ENCODE peak calls at places on chromosome 19, in four cellular contexts. U is transverse colon; O is activated T-helper 1 cell treated with anti-CD3 and anti-CD28 coated beads, Interleukin-2, amount 50 U/mL, for 16 hours; L is central memory CD4-positive, alpha-beta T cell. A is an unnamed sample.

GRCh38 chr19:34189199-34189916 is 17.1 kb downstream of the LSM14A start:
- DNase-seq in U (no peak), O (no peak), L (no peak), A (no peak)

GRCh38 chr19:8148410-8149231 is 771 bp downstream of the FBN3 start:
- DNase-seq in L (no peak), U (no peak), O (no peak), A (peak; percentile 52)

GRCh38 chr19:8149261-8150094 is at the start of gene FBN3:
- DNase-seq in L (no peak), U (no peak), O (no peak), A (peak; percentile 19)

GRCh38 chr19:19068659-19069509 is 5.1 kb downstream of the SLC25A42 start:
- DNase-seq in U (no peak), L (no peak), O (no peak), A (no peak)

GRCh38 chr19:3669134-3669436 is 31.2 kb downstream of the PIP5K1C start:
- DNase-seq in O (no peak), U (no peak), L (no peak), A (no peak)

GRCh38 chr19:35436477-35437141 is 11.4 kb upstream of the FFAR2 start:
- DNase-seq in O (no peak), U (peak; percentile 46), L (no peak), A (no peak)

GRCh38 chr19:52099497-52100138 is 4.1 kb upstream of the ZNF841 start:
- DNase-seq in L (no peak), O (no peak), U (no peak), A (no peak)

GRCh38 chr19:33785795-33786194 is 10.9 kb upstream of the KCTD15 start:
- DNase-seq in L (no peak), O (no peak), U (no peak), A (no peak)

GRCh38 chr19:800360-801029 is 3.2 kb downstream of the PTBP1 start:
- DNase-seq in U (peak; percentile 61), L (no peak), O (no peak), A (no peak)

GRCh38 chr19:17488593-17489391 is 18.5 kb downstream of the SLC27A1 start:
- DNase-seq in U (peak; percentile 93), O (peak; percentile 41), L (peak; percentile 50), A (peak; percentile 96)

GRCh38 chr19:51600940-51601575 is 29.1 kb downstream of the SIGLEC5 start:
- DNase-seq in U (peak; percentile 35), L (no peak), O (no peak), A (no peak)

GRCh38 chr19:3725640-3726310 is 17.6 kb downstream of the TJP3 start:
- DNase-seq in O (no peak), U (peak; percentile 93), L (no peak), A (no peak)

GRCh38 chr19:12946092-12946845 is 607 bp downstream of the RAD23A start:
- DNase-seq in U (peak; percentile 74), O (no peak), L (peak; percentile 27), A (peak; percentile 87)

GRCh38 chr19:38506375-38506722 is 72.9 kb downstream of the RYR1 start:
- DNase-seq in U (no peak), O (no peak), L (no peak), A (no peak)

GRCh38 chr19:3363841-3364500 is 2.4 kb upstream of the NFIC start:
- DNase-seq in L (no peak), O (no peak), U (no peak), A (no peak)

GRCh38 chr19:6069268-6069771 is 41.0 kb downstream of the RFX2 start:
- DNase-seq in O (no peak), L (peak; percentile 24), U (no peak), A (no peak)

GRCh38 chr19:9865732-9866627 is 30.9 kb downstream of the PIN1 start:
- DNase-seq in O (no peak), U (no peak), L (peak; percentile 70), A (no peak)

GRCh38 chr19:28130066-28130511 is 1082.9 kb downstream of the UQCRFS1 start:
- DNase-seq in U (no peak), L (no peak), O (no peak), A (no peak)

GRCh38 chr19:51372649-51373504 is at the start of gene NKG7:
- DNase-seq in L (peak; percentile 40), O (no peak), U (no peak), A (no peak)

GRCh38 chr19:3645726-3646125 is 19.1 kb upstream of the CACTIN start:
- DNase-seq in U (no peak), O (no peak), L (no peak), A (no peak)